ENCODE peak calls at places on chromosome 18, in four cellular contexts. C is K562, W is HepG2, Y is GM12878. F is an unnamed sample.
A peak's percentile ranks its signal among the peaks of the same experiment; 100 is the strongest.

GRCh38 chr18:6281874-6282273 is 132.8 kb downstream of the L3MBTL4 start:
- DNase-seq in W (peak; percentile 85), C (no peak), Y (no peak), F (no peak)

GRCh38 chr18:48430162-48430561 is 21.0 kb upstream of the ZBTB7C start:
- DNase-seq in W (no peak), C (no peak), Y (no peak), F (no peak)

GRCh38 chr18:8762968-8763367 is 57.6 kb downstream of the MTCL1 start:
- DNase-seq in Y (no peak), C (no peak), W (no peak), F (no peak)

GRCh38 chr18:995641-996040 is 91.0 kb downstream of the ADCYAP1 start:
- DNase-seq in C (no peak), W (no peak), Y (no peak), F (no peak)

GRCh38 chr18:32454667-32455066 is 16.0 kb downstream of the GAREM1 start:
- DNase-seq in C (no peak), Y (no peak), W (no peak), F (no peak)

GRCh38 chr18:78192044-78192443 is 787.6 kb upstream of the SALL3 start:
- DNase-seq in C (no peak), W (no peak), Y (no peak), F (peak; percentile 8)

GRCh38 chr18:8517276-8517675 is 92.0 kb upstream of the RAB12 start:
- DNase-seq in C (no peak), W (no peak), Y (no peak), F (no peak)

GRCh38 chr18:44758821-44759624 is 78.3 kb downstream of the SETBP1 start:
- DNase-seq in W (no peak), Y (peak; percentile 98), C (no peak), F (no peak)

GRCh38 chr18:48896875-48897511 is 53.8 kb downstream of the SMAD7 start:
- DNase-seq in C (peak; percentile 88), W (peak; percentile 98), Y (peak; percentile 19), F (no peak)

GRCh38 chr18:44943201-44943881 is 262.7 kb downstream of the SETBP1 start:
- DNase-seq in W (no peak), Y (no peak), C (no peak), F (peak; percentile 58)

GRCh38 chr18:75137346-75137877 is 71.5 kb downstream of the PTGR3 start:
- DNase-seq in W (no peak), Y (no peak), C (no peak), F (no peak)

GRCh38 chr18:49411928-49412327 is 48.5 kb downstream of the DYM start:
- DNase-seq in Y (no peak), W (no peak), C (no peak), F (no peak)

GRCh38 chr18:57915848-57916596 is 112.9 kb upstream of the ATP8B1 start:
- DNase-seq in W (peak; percentile 17), C (no peak), Y (no peak), F (no peak)

GRCh38 chr18:23721711-23722479 is 32.6 kb downstream of the LAMA3 start:
- DNase-seq in W (no peak), C (no peak), Y (no peak), F (no peak)

GRCh38 chr18:34991152-34991551 is 50.1 kb upstream of the MAPRE2 start:
- DNase-seq in Y (no peak), C (no peak), W (no peak), F (no peak)

GRCh38 chr18:57906852-57907251 is 103.7 kb upstream of the ATP8B1 start:
- DNase-seq in W (no peak), Y (no peak), C (no peak), F (no peak)

GRCh38 chr18:26617151-26617554 is 68.8 kb upstream of the KCTD1 start:
- DNase-seq in C (no peak), W (peak; percentile 25), Y (no peak), F (no peak)

GRCh38 chr18:63472380-63472779 is 4.4 kb upstream of the SERPINB5 start:
- DNase-seq in C (no peak), W (peak; percentile 18), Y (no peak), F (no peak)

GRCh38 chr18:26772691-26773090 is 92.8 kb downstream of the AQP4 start:
- DNase-seq in C (no peak), W (no peak), Y (no peak), F (no peak)

GRCh38 chr18:24413148-24413547 is 13.3 kb upstream of the IMPACT start:
- DNase-seq in Y (no peak), C (no peak), W (no peak), F (no peak)

GRCh38 chr18:9615973-9616559 is 1.7 kb upstream of the PPP4R1 start:
- DNase-seq in Y (no peak), C (no peak), W (no peak), F (no peak)

GRCh38 chr18:42976869-42977268 is 138.6 kb downstream of the RIT2 start:
- DNase-seq in W (no peak), Y (peak; percentile 2), C (no peak), F (no peak)

GRCh38 chr18:9951022-9951859 is 37.4 kb downstream of the VAPA start:
- DNase-seq in C (peak; percentile 34), Y (no peak), W (peak; percentile 59), F (peak; percentile 32)

GRCh38 chr18:56647071-56647470 is 4.1 kb upstream of the WDR7 start:
- DNase-seq in C (no peak), Y (no peak), W (no peak), F (no peak)

GRCh38 chr18:24917767-24918166 is 434.2 kb downstream of the ZNF521 start:
- DNase-seq in W (no peak), Y (no peak), C (no peak), F (no peak)

GRCh38 chr18:55302337-55302833 is 285.6 kb downstream of the TCF4 start:
- DNase-seq in C (no peak), W (no peak), Y (no peak), F (no peak)

GRCh38 chr18:30527917-30528316 is 514.6 kb downstream of the DSC3 start:
- DNase-seq in Y (no peak), C (no peak), W (no peak), F (no peak)

GRCh38 chr18:63322908-63323634 is 3.5 kb upstream of the BCL2 start:
- DNase-seq in W (peak; percentile 63), C (peak; percentile 40), Y (no peak), F (no peak)

GRCh38 chr18:36829362-36830140 is 624 bp downstream of the KIAA1328 start:
- DNase-seq in Y (no peak), W (peak; percentile 25), C (no peak), F (no peak)

GRCh38 chr18:21100141-21100540 is 11.5 kb downstream of the ROCK1 start:
- DNase-seq in Y (no peak), W (no peak), C (no peak), F (no peak)

GRCh38 chr18:49691177-49691608 is 122.1 kb downstream of the ACAA2 start:
- DNase-seq in W (no peak), Y (no peak), C (no peak), F (no peak)

GRCh38 chr18:44170208-44170880 is 510.3 kb upstream of the SETBP1 start:
- DNase-seq in C (no peak), Y (no peak), W (no peak), F (no peak)

GRCh38 chr18:6401687-6402086 is 13.0 kb downstream of the L3MBTL4 start:
- DNase-seq in W (no peak), Y (no peak), C (no peak), F (no peak)

GRCh38 chr18:79853303-79853992 is 55.7 kb downstream of the KCNG2 start:
- DNase-seq in Y (no peak), C (no peak), W (no peak), F (no peak)

DNA sequence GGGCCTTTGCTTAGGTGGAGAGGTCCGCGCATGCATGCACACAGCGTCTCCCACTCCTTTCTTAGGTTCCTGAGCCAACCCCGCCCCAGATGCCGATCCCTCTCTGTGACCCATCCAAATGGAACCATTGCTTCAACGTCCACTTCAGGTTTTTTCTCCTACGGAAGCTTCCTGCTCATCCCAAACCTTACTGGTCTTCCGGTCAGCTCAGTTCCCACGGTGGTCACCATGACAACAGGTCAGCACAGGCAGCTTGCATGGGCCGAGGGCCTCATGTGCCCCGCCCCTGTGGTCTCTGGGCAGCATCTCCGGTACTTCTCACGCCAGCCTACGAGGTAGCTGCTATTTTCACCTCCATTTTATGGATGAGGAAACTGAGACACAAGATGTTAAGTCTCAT is 163.7 kb downstream of the SOCS6 start:
- DNase-seq in W (no peak), C (no peak), Y (no peak), F (no peak)
- TF ChIP-seq ZNF274 in W (no peak), C (no peak), Y (no peak), F (no peak)

DNA sequence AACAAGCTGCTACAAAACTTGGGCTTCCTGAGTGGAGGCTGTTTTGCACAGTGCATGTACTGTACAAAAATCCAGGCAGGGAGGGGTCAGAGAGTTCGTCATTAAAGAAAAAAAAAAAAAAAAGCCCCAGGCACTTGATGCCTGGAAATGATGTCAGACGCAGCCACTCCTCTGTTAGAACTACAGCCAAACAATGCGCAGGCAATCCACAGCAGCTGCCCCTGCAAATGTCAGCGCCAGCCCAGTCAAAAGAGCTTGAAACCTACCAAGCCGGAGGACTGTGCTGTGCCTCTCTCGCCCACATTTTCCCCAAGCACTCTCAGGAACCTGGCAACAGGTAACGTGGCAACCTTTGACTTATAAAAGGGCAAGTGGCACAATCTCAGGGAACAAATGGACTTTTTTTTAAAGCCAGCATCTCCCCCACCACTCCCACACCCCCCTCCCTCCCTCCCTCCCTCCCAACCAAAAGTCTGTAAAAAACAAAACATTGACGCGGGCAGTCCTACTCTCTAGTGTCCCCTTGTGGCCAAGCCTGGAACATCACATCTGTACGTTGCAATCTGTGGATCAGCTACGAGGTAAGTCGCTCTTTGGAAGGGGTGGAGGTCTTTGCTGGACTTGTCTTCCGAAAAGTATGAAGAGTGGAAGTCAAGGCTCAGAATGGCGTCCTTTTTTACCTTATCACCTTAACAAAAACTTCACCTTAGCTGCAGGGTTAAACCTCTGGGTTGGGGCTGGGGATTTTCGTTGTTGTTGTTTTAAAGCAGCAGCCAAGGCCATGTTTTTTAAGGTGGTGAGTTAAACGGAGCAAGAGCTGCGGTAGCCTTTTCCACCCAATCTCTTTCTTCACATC is 144.2 kb downstream of the TGIF1 start:
- DNase-seq in C (peak; percentile 82), W (peak; percentile 96), Y (peak; percentile 81), F (peak; percentile 77)
- H3K4me1 ChIP-seq in C (peaks cover 44% of the 10 kb centered on the region), W (peaks cover 75% of the 10 kb centered on the region), Y (peaks cover 37% of the 10 kb centered on the region), F (peaks cover 10% of the 10 kb centered on the region)

DNA sequence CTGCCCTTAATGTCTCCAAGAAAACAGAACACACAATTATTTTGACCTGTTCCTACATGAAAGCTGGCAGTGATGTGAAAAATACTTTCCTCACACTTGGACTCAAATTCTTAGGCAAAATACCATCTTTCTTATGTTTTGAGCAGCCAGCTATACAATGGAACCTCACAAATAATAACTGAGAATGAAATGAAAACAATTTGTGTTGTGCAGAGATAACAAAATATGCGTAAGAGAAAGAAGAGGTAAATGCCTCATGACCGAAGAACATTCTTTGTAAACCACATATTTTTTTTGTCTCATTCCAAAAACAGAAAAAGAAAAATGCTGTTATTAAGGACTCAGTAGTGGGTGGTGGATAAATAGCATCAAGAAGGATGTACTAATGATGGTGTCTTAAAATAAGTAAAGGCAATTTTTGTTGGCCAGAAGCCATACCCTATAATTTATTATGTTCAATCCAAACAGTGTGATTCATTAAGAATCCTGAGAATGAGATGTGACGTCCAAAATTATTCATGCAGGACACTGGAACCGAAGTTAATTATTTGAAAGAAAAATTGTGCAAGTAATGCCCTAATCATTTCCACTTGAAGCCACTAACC is 193.0 kb upstream of the NETO1 start:
- DNase-seq in W (no peak), Y (no peak), C (no peak), F (no peak)
- H3K4me3 ChIP-seq in W (no peak overlapping the region), Y (no peak overlapping the region), C (no peak overlapping the region), F (no peak overlapping the region)

GRCh38 chr18:54161267-54161666 is 63.2 kb downstream of the MBD2 start:
- DNase-seq in C (no peak), Y (no peak), W (no peak), F (no peak)
- TF ChIP-seq ZNF274 in C (no peak), Y (no peak), W (no peak), F (no peak)

F was measured in NT2/D1.